ENCODE peak calls at places on chromosomes 2 and 18, in five cellular contexts. N is brain microvascular endothelial cell, U is fibroblast of mammary gland, C is gastrocnemius medialis, X is neuronal stem cell. Z is an unnamed sample.
A peak's percentile ranks its signal among the peaks of the same experiment; 100 is the strongest.

GRCh38 chr18:69400976-69401474 is 337 bp downstream of the DOK6 start:
- DNase-seq in N (peak; percentile 20), U (peak; percentile 28), C (no peak), X (peak; percentile 27), Z (no peak)

GRCh38 chr2:149008381-149008780 is 30.1 kb upstream of the LYPD6B start:
- DNase-seq in N (no peak), U (no peak), C (no peak), X (no peak), Z (no peak)

GRCh38 chr2:142180820-142181533 is 50.2 kb upstream of the LRP1B start:
- DNase-seq in N (peak; percentile 53), U (peak; percentile 11), C (no peak), X (peak; percentile 3), Z (no peak)

GRCh38 chr2:109663721-109664120 is 49.6 kb downstream of the SOWAHC start:
- DNase-seq in N (peak; percentile 33), U (peak; percentile 89), C (peak; percentile 14), X (no peak), Z (peak; percentile 48)

GRCh38 chr18:14949800-14950415 is 201.9 kb downstream of the ANKRD30B start:
- DNase-seq in N (no peak), U (no peak), C (no peak), X (no peak), Z (no peak)

GRCh38 chr2:86027913-86028762 is 77.5 kb downstream of the POLR1A start:
- DNase-seq in N (no peak), U (no peak), C (no peak), X (no peak), Z (no peak)

GRCh38 chr2:191187105-191187829 is 36.5 kb upstream of the STAT4 start:
- DNase-seq in N (no peak), U (no peak), C (no peak), X (no peak), Z (no peak)

GRCh38 chr2:85698880-85699254 is 4.7 kb downstream of the GNLY start:
- DNase-seq in N (no peak), U (no peak), C (no peak), X (no peak), Z (peak; percentile 24)

GRCh38 chr2:173326806-173327205 is 27.9 kb upstream of the CDCA7 start:
- DNase-seq in N (no peak), U (peak; percentile 43), C (no peak), X (no peak), Z (no peak)

GRCh38 chr2:162257416-162257815 is 14.2 kb upstream of the FAP start:
- DNase-seq in N (no peak), U (peak; percentile 78), C (no peak), X (no peak), Z (no peak)

GRCh38 chr2:187567126-187567525 is 12.9 kb upstream of the TFPI start:
- DNase-seq in N (peak; percentile 53), U (peak; percentile 65), C (no peak), X (no peak), Z (no peak)

DNA sequence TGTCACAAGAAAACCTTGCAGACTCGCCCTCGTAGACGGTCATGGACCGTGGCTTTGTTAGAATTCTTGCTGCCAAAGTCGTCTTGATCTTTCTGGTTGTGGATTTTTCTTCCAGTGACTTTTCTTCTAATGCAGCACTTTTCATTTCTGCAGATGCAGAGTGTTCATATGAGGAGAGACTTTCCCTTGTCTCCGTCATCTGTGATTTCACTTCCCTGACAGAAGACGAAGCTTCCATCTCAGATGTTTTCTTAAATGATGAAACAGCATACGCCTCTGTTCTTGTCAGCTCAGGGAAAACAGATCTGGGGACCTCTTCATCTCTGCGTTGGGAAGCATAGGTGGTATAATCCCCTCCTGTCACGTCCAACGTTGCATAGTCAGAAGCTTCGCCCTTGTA is 50.9 kb downstream of the PLEKHA3 start:
- DNase-seq in N (no peak), U (no peak), C (no peak), X (no peak), Z (no peak)
- H3K4me3 ChIP-seq in N (no peak overlapping the region), U (no peak overlapping the region), C (no peak overlapping the region), X (no peak overlapping the region), Z (no peak overlapping the region)

GRCh38 chr2:60555794-60556161 is 2.3 kb upstream of the BCL11A start:
- DNase-seq in N (no peak), U (no peak), C (no peak), X (no peak), Z (no peak)

GRCh38 chr2:60556441-60556997 is 3.1 kb upstream of the BCL11A start:
- DNase-seq in N (no peak), U (no peak), C (no peak), X (no peak), Z (no peak)

GRCh38 chr2:60555066-60555793 is 1.8 kb upstream of the BCL11A start:
- DNase-seq in N (no peak), U (peak; percentile 51), C (no peak), X (no peak), Z (no peak)

GRCh38 chr2:60558536-60558935 is 5.1 kb upstream of the BCL11A start:
- DNase-seq in N (no peak), U (no peak), C (no peak), X (no peak), Z (no peak)

GRCh38 chr2:60556998-60557955 is 3.8 kb upstream of the BCL11A start:
- DNase-seq in N (no peak), U (no peak), C (no peak), X (no peak), Z (no peak)
- H3K4me3 ChIP-seq in N (peak overlapping the region; percentile 37), U (no peak overlapping the region), C (no peak overlapping the region), X (no peak overlapping the region), Z (no peak overlapping the region)

GRCh38 chr2:79320871-79321270 is 161.3 kb upstream of the REG3A start:
- DNase-seq in N (no peak), U (no peak), C (no peak), X (no peak), Z (no peak)
- H3K4me3 ChIP-seq in N (no peak overlapping the region), U (no peak overlapping the region), C (no peak overlapping the region), X (no peak overlapping the region), Z (no peak overlapping the region)

DNA sequence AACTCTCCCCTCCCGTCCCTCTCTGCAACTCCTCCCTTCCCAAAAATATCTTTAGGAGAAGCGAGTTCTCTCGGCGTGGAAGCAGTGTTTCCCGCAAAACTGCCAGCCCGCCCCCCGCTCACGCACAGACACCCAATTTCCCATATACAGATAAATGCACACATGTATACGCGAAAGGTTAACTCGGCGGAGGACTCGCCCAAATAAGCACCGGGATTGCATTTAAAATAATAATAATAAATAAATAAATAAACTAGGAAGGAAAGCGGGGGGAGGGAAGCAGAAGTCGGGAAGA is 70.0 kb upstream of the PSMD14 start:
- DNase-seq in N (no peak), U (no peak), C (no peak), X (no peak), Z (no peak)
- H3K4me3 ChIP-seq in N (peak overlapping the region; percentile 53), U (peak overlapping the region; percentile 53), C (peak overlapping the region; percentile 64), X (peak overlapping the region; percentile 77), Z (peak overlapping the region; percentile 77)

GRCh38 chr18:77111449-77112160 is 21.0 kb downstream of the MBP start:
- DNase-seq in N (no peak), U (no peak), C (no peak), X (no peak), Z (peak; percentile 67)
- H3K4me3 ChIP-seq in N (no peak overlapping the region), U (no peak overlapping the region), C (no peak overlapping the region), X (no peak overlapping the region), Z (no peak overlapping the region)

GRCh38 chr2:206212673-206213513 is 53.2 kb downstream of the EEF1B2 start:
- DNase-seq in N (peak; percentile 74), U (peak; percentile 54), C (no peak), X (no peak), Z (no peak)
- H3K4me3 ChIP-seq in N (peak overlapping the region; percentile 52), U (peak overlapping the region; percentile 57), C (no peak overlapping the region), X (no peak overlapping the region), Z (no peak overlapping the region)

GRCh38 chr2:237435844-237436590 is 22.1 kb upstream of the COL6A3 start:
- DNase-seq in N (peak; percentile 95), U (peak; percentile 83), C (no peak), X (no peak), Z (peak; percentile 74)

GRCh38 chr2:237431856-237432255 is 17.9 kb upstream of the COL6A3 start:
- DNase-seq in N (peak; percentile 46), U (peak; percentile 62), C (no peak), X (no peak), Z (no peak)

GRCh38 chr2:237434916-237435315 is 21.0 kb upstream of the COL6A3 start:
- DNase-seq in N (peak; percentile 97), U (peak; percentile 84), C (no peak), X (no peak), Z (no peak)

GRCh38 chr2:237432484-237433092 is 18.6 kb upstream of the COL6A3 start:
- DNase-seq in N (peak; percentile 95), U (peak; percentile 97), C (no peak), X (no peak), Z (no peak)

GRCh38 chr2:237433920-237434319 is 20.0 kb upstream of the COL6A3 start:
- DNase-seq in N (no peak), U (no peak), C (no peak), X (no peak), Z (no peak)
- H3K4me3 ChIP-seq in N (peak overlapping the region; percentile 63), U (no peak overlapping the region), C (no peak overlapping the region), X (no peak overlapping the region), Z (no peak overlapping the region)

GRCh38 chr18:78725426-78725825 is 254.2 kb upstream of the SALL3 start:
- DNase-seq in N (no peak), U (no peak), C (no peak), X (no peak), Z (no peak)
- H3K4me3 ChIP-seq in N (no peak overlapping the region), U (no peak overlapping the region), C (no peak overlapping the region), X (no peak overlapping the region), Z (no peak overlapping the region)

DNA sequence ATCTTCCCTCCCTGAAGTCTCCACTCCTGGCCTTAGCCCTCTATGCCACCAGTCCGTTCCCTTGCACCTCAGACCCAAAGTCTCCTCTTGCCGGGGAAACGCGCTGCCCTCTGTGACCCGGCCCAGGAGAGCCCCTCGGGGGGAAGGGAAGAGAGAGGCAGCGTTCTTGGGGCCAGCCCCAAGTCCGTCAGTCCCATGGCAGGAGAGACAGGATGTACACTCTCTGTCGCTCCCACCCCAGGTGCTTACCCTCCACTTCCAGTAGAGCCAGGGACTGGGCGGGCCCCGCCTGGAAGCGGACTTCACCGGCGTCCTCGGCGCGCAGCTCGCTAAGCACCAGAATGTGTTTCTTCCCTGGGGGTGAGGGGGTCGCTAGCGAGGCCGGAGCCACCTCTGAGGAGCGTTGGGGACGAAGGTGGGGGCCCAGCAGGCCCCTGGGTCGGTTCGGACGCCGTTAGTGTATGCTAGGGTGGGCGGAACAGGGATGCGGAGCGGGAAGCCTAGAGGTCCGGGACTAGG is 8.1 kb downstream of the TMEM198 start:
- DNase-seq in N (no peak), U (no peak), C (no peak), X (no peak), Z (no peak)
- H3K4me3 ChIP-seq in N (peak overlapping the region; percentile 59), U (peak overlapping the region; percentile 55), C (peak overlapping the region; percentile 67), X (peak overlapping the region; percentile 85), Z (peak overlapping the region; percentile 52)